ENCODE peak calls at places on chromosomes 16 and 17, in five cellular contexts. G is stomach; O is CD8-positive, alpha-beta memory T cell; Z is CD8-positive, alpha-beta T cell; M is transverse colon. E is an unnamed sample.
A peak's percentile ranks its signal among the peaks of the same experiment; 100 is the strongest.

GRCh38 chr17:44333371-44333770 is 8.7 kb upstream of the SLC25A39 start:
- DNase-seq in G (no peak), O (no peak), Z (no peak), M (peak; percentile 59), E (no peak)

GRCh38 chr17:82134101-82134500 is 36.1 kb upstream of the FASN start:
- DNase-seq in G (peak; percentile 79), O (no peak), Z (no peak), M (peak; percentile 29), E (peak; percentile 93)

GRCh38 chr16:30185683-30186421 is 2.5 kb downstream of the CORO1A start:
- DNase-seq in G (peak; percentile 63), O (peak; percentile 79), Z (peak; percentile 94), M (peak; percentile 73), E (peak; percentile 35)

GRCh38 chr17:37512442-37513070 is 22.9 kb downstream of the DUSP14 start:
- DNase-seq in G (no peak), O (no peak), Z (no peak), M (no peak), E (no peak)

GRCh38 chr16:17206712-17207111 is 264.0 kb downstream of the XYLT1 start:
- DNase-seq in G (no peak), O (no peak), Z (no peak), M (no peak), E (no peak)

GRCh38 chr17:17497845-17498520 is 1.8 kb upstream of the RASD1 start:
- DNase-seq in G (no peak), O (no peak), Z (no peak), M (no peak), E (no peak)

GRCh38 chr17:945672-946071 is 33.9 kb downstream of the NXN start:
- DNase-seq in G (no peak), O (no peak), Z (no peak), M (no peak), E (no peak)

GRCh38 chr17:50181601-50182345 is 16.0 kb downstream of the SGCA start:
- DNase-seq in G (no peak), O (no peak), Z (no peak), M (no peak), E (no peak)

GRCh38 chr17:29588561-29589411 is 662 bp downstream of the GIT1 start:
- DNase-seq in G (no peak), O (peak; percentile 52), Z (peak; percentile 66), M (peak; percentile 43), E (peak; percentile 45)

GRCh38 chr17:8755590-8756255 is 2.6 kb downstream of the SPDYE4 start:
- DNase-seq in G (no peak), O (no peak), Z (no peak), M (no peak), E (no peak)
- H3K27ac ChIP-seq in G (no peak overlapping the region), O (no peak overlapping the region), Z (no peak overlapping the region), M (no peak overlapping the region), E (no peak overlapping the region)

GRCh38 chr16:4703906-4704305 is 10.5 kb downstream of the NUDT16L1 start:
- DNase-seq in G (no peak), O (no peak), Z (no peak), M (no peak), E (no peak)

GRCh38 chr16:4700380-4700996 is 7.1 kb downstream of the NUDT16L1 start:
- DNase-seq in G (no peak), O (no peak), Z (no peak), M (no peak), E (no peak)

GRCh38 chr16:4702466-4702808 is 9.1 kb downstream of the NUDT16L1 start:
- DNase-seq in G (no peak), O (no peak), Z (no peak), M (no peak), E (no peak)

GRCh38 chr16:4700997-4701743 is 7.8 kb downstream of the NUDT16L1 start:
- DNase-seq in G (peak; percentile 85), O (no peak), Z (no peak), M (peak; percentile 79), E (no peak)

GRCh38 chr16:4701791-4702465 is 8.6 kb downstream of the NUDT16L1 start:
- DNase-seq in G (no peak), O (no peak), Z (no peak), M (no peak), E (no peak)
- H3K27ac ChIP-seq in G (peak overlapping the region; percentile 25), O (no peak overlapping the region), Z (no peak overlapping the region), M (peak overlapping the region; percentile 83), E (no peak overlapping the region)

GRCh38 chr17:4558311-4558972 is 1.9 kb downstream of the GGT6 start:
- DNase-seq in G (no peak), O (no peak), Z (no peak), M (no peak), E (no peak)
- H3K27ac ChIP-seq in G (no peak overlapping the region), O (no peak overlapping the region), Z (no peak overlapping the region), M (no peak overlapping the region), E (no peak overlapping the region)

GRCh38 chr17:4365103-4365627 is 1.3 kb downstream of the UBE2G1 start:
- DNase-seq in G (peak; percentile 90), O (peak; percentile 80), Z (peak; percentile 91), M (peak; percentile 92), E (peak; percentile 91)

GRCh38 chr17:4368341-4368740 is 1.9 kb upstream of the UBE2G1 start:
- DNase-seq in G (no peak), O (no peak), Z (no peak), M (no peak), E (no peak)

GRCh38 chr17:4366312-4367063 is at the start of gene UBE2G1:
- DNase-seq in G (peak; percentile 99), O (peak; percentile 98), Z (peak; percentile 100), M (peak; percentile 99), E (peak; percentile 98)

GRCh38 chr17:4364622-4365041 is 1.8 kb downstream of the UBE2G1 start:
- DNase-seq in G (no peak), O (no peak), Z (no peak), M (no peak), E (peak; percentile 3)

DNA sequence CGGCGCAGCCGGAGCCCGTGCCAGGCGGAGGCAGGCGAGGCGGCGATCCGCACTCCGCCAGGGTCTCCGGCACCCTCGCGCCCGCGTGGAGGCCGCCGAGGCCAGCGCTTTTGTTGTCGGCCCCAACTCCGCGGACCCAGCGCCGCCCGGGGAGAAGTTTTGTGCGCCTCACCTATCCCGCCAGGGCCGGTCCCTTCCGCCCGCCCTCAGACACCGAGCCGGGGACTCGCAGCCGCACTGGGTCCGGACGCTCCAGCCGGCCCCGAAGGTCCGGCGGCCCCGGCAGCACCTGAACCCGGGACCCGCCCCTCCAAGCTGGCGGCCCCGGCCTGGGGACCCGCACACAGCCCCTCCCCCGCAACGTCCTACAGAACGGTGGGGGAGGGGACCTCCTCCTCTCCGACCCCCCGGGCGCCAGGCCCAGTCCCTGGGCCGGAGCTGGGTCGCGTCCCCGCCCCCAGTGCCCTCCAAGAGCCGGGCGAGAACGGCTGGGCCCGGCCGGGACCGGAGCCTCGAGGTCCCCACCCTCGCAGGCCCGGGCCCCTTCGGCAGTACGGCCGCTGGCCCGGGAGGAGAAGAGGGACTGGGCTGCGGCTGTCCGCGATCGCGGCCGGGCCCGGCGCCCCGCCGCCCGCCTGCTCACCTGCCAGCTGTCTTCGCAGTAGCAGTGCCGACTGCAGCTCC is 705 bp downstream of the UBE2G1 start:
- DNase-seq in G (no peak), O (peak; percentile 14), Z (no peak), M (peak; percentile 44), E (peak; percentile 50)
- H3K27ac ChIP-seq in G (peak overlapping the region; percentile 96), O (peak overlapping the region; percentile 81), Z (peak overlapping the region; percentile 70), M (peak overlapping the region; percentile 96), E (peak overlapping the region; percentile 90)

DNA sequence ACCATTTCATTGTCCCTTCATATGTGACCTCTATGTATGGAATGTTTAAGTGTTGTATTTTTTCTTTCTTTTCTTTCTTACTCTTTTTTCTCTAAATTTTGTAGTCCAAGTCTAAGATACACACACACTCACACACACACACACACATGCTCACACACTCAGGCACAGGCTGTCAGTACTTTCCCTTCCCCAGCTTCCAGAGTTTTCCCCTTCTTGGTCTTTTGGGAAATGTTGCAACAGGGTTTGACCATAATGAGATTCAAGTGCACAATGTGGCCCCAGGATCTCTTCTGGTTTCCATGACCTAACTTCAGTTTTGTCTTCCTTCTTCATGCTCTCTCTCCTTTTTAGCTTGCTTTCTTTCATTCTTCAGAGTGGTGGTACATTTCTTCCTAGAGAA is 289.8 kb upstream of the FOXF1 start:
- DNase-seq in G (peak; percentile 3), O (no peak), Z (no peak), M (no peak), E (no peak)
- H3K27ac ChIP-seq in G (peak overlapping the region; percentile 47), O (no peak overlapping the region), Z (no peak overlapping the region), M (peak overlapping the region; percentile 70), E (no peak overlapping the region)

GRCh38 chr16:21593530-21594289 is 5.7 kb upstream of the METTL9 start:
- DNase-seq in G (no peak), O (no peak), Z (no peak), M (no peak), E (peak; percentile 72)
- H3K27ac ChIP-seq in G (no peak overlapping the region), O (no peak overlapping the region), Z (no peak overlapping the region), M (no peak overlapping the region), E (peak overlapping the region; percentile 54)

DNA sequence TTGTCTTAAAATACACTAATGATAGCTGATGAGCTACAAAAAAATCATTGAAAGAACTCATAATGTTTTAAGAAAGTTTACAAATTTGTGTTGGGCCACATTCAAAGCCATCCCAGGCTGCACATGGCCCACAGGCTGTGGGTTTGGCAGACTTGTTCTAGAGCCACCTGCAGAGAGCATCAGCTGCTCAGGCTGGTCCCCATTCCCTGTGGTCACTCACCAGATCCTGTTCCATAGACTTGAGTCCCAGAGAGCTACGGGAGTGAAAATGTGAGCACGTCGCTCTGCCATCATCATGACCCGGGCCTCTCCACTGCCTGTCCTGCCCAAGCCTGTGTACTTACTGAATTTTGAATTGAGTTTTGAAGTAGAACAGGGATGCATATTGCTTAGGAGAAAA is 6.9 kb downstream of the SLC26A11 start:
- DNase-seq in G (no peak), O (no peak), Z (no peak), M (no peak), E (no peak)
- H3K27ac ChIP-seq in G (no peak overlapping the region), O (no peak overlapping the region), Z (no peak overlapping the region), M (no peak overlapping the region), E (no peak overlapping the region)

GRCh38 chr16:28610595-28611270 is 889 bp upstream of the SULT1A1 start:
- DNase-seq in G (peak; percentile 26), O (no peak), Z (no peak), M (peak; percentile 45), E (peak; percentile 48)
- H3K27ac ChIP-seq in G (peak overlapping the region; percentile 65), O (no peak overlapping the region), Z (no peak overlapping the region), M (peak overlapping the region; percentile 78), E (peak overlapping the region; percentile 80)